ENCODE peak calls at places on chromosomes 3 and 15, in four cellular contexts. M, H, D and B are unnamed samples.

GRCh38 chr15:38130739-38131498 is 121.7 kb upstream of the SPRED1 start:
- DNase-seq in M (peak; percentile 93), H (peak; percentile 85), D (no peak), B (no peak)

GRCh38 chr3:44036850-44037249 is 204.8 kb upstream of the TOPAZ1 start:
- DNase-seq in M (no peak), H (no peak), D (no peak), B (no peak)

GRCh38 chr15:39833515-39833981 is 50.9 kb upstream of the FSIP1 start:
- DNase-seq in M (no peak), H (no peak), D (no peak), B (no peak)

GRCh38 chr3:139110072-139110830 is 65.6 kb upstream of the PRR23C start:
- DNase-seq in M (peak; percentile 47), H (no peak), D (no peak), B (no peak)

GRCh38 chr15:83446904-83447708 is at the start of gene SH3GL3:
- DNase-seq in M (peak; percentile 83), H (peak; percentile 63), D (peak; percentile 16), B (peak; percentile 48)

GRCh38 chr3:78728406-78729145 is 1039.2 kb downstream of the ROBO1 start:
- DNase-seq in M (peak; percentile 72), H (peak; percentile 77), D (no peak), B (no peak)

GRCh38 chr3:66401578-66402382 is 99.0 kb downstream of the LRIG1 start:
- DNase-seq in M (peak; percentile 53), H (no peak), D (no peak), B (no peak)

GRCh38 chr15:70069716-70070115 is 28.0 kb downstream of the TLE3 start:
- DNase-seq in M (no peak), H (no peak), D (no peak), B (no peak)

GRCh38 chr3:33433843-33434242 is 6.4 kb downstream of the UBP1 start:
- DNase-seq in M (no peak), H (no peak), D (no peak), B (no peak)

GRCh38 chr15:52527898-52528464 is 699 bp downstream of the MYO5A start:
- DNase-seq in M (no peak), H (peak; percentile 33), D (peak; percentile 47), B (no peak)

GRCh38 chr15:33096134-33096533 is 98.4 kb downstream of the FMN1 start:
- DNase-seq in M (no peak), H (no peak), D (no peak), B (no peak)

GRCh38 chr3:144175644-144176425 is 204.2 kb downstream of the DIPK2A start:
- DNase-seq in M (no peak), H (no peak), D (no peak), B (no peak)

GRCh38 chr15:80693682-80694623 is 1.2 kb upstream of the ABHD17C start:
- DNase-seq in M (no peak), H (no peak), D (no peak), B (no peak)

DNA sequence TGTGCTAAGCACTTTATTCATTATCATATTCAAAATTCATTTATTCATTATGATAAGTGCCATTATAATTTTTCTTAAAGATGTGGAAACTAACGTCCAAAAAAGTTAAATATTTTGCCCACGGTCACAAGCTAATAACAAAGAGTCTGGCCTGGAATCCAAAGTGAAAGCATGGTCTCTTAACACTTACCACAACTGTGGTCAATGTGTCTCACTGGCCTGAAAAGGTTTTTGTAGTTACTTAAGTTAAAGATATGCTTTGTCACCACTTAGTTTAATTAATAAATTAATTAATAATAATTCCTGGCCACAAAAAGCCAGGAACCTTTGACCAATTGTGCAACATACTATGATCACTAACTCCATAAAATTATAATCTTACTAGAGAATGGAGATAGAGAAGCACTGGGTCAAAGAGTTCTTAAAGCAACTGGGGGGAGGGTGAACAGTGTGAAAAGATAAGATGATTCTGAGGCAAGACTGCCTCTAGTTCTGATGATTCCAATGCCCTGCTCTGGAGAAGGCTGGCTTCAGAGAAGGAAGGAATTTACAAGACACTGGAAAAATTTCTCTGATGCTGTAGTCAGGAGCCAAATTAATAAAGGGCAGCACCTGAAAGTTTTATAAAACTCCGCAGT is 32.7 kb downstream of the NPTN start:
- DNase-seq in M (no peak), H (no peak), D (no peak), B (no peak)
- H3K4me1 ChIP-seq in M (peaks cover 83% of the 10 kb centered on the region), H (peaks cover 30% of the 10 kb centered on the region), D (peaks cover 15% of the 10 kb centered on the region), B (peaks cover 11% of the 10 kb centered on the region)

GRCh38 chr15:74428442-74428787 is 5.3 kb downstream of the SEMA7A start:
- DNase-seq in M (no peak), H (no peak), D (no peak), B (no peak)

GRCh38 chr15:74429784-74430141 is 4.0 kb downstream of the SEMA7A start:
- DNase-seq in M (no peak), H (no peak), D (no peak), B (no peak)

GRCh38 chr15:74428970-74429783 is 4.6 kb downstream of the SEMA7A start:
- DNase-seq in M (no peak), H (no peak), D (no peak), B (no peak)

GRCh38 chr15:74426404-74427281 is 7.1 kb downstream of the SEMA7A start:
- DNase-seq in M (no peak), H (no peak), D (no peak), B (no peak)

DNA sequence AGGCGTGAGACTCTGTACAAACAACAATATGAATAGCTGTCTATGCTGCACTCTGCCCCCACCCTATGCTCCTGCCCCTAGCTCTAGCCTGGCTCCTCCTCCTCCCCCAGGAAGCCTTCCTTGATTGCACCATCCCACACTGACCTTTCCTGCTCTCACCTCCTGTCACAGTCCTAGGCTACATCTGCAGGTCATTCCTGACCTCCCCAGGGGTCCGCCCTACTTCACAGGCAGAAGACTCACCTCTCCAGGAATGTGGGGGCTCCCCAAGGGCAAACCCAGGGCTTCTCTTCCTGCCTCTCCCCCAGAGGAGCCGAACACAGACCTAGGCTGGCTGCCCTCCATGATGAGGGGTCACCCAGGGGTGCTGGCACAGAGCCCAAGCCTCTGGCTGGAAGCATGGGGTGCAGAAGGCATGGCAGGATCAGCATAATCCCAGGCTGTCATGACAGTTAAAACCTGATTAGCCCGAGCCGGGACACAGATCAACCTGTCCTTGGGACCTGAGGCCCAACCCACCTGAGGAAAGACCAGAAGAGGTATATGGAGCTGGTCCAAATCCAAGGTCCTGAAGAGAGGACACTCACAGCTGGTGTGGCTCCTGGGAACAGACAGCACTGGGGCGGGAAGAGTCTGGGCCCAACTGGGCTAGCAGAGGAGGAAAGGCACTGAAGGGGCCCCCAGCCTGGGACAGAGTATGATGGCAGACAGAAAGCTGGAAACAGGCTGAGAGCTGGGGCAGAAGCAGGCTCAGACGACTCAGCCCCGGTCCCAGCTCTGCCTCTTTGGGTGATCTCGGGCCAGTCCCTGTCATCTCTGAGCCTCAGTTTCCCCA is 5.9 kb downstream of the SEMA7A start:
- DNase-seq in M (no peak), H (peak; percentile 47), D (no peak), B (no peak)
- H3K27ac ChIP-seq in M (no peak overlapping the region), H (no peak overlapping the region), D (no peak overlapping the region), B (no peak overlapping the region)

GRCh38 chr3:58215317-58216025 is 4.7 kb upstream of the DNASE1L3 start:
- DNase-seq in M (peak; percentile 25), H (no peak), D (no peak), B (no peak)

GRCh38 chr3:58216496-58217197 is 5.9 kb upstream of the DNASE1L3 start:
- DNase-seq in M (peak; percentile 13), H (no peak), D (no peak), B (no peak)

GRCh38 chr3:58214484-58215316 is 3.9 kb upstream of the DNASE1L3 start:
- DNase-seq in M (peak; percentile 55), H (no peak), D (no peak), B (no peak)

GRCh38 chr3:58218904-58219303 is 8.1 kb upstream of the DNASE1L3 start:
- DNase-seq in M (no peak), H (no peak), D (no peak), B (no peak)

DNA sequence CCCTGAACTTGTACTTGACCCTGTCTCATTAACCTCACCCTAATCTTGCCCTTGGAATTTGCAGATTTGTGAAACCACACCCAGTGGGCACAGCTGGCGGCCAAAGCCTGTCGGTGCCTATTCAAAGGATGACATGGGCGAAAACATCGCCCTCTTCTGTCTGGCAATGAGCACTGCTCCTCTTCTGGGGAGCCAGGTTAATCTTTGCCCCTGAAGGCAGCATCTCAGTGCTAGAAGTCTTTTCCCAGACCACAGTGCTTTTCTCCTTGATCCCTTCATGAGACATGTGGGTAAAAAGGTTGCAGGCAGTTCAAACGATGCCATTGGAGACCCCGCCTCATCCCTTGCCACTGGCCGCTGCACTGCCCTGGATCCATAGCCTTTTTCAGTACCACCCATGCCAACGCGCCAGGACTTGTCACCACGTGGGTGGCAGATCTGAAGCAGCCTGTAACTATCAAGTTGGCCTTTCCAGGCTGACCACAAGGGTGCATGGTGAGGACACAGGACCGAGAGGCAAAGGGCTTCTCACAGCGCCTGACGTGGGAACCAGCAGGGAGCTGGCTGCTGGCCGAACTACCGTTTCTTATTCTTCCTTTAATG is 6.5 kb upstream of the DNASE1L3 start:
- DNase-seq in M (peak; percentile 84), H (peak; percentile 61), D (peak; percentile 31), B (no peak)
- H3K4me3 ChIP-seq in M (no peak overlapping the region), H (no peak overlapping the region), D (no peak overlapping the region), B (no peak overlapping the region)

DNA sequence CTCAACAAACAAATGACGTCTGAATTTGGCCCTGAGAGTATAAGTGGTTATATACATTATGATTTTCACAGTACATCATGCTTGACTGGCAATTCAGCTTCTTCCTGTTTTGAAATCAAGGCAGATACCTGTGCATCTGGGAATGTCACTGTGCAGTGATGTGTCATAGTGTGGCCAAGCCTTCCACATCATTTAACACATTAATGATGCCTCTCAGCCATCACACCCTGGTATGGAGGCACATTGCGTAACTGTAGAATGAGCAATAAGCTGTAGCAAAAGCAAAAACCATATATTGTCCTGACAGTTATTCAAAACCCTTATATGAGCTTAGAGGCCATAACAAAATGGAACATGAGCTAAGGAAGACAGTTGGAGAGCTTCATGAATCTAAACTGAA is 246.0 kb downstream of the EPHA3 start:
- DNase-seq in M (no peak), H (no peak), D (no peak), B (no peak)
- H3K4me1 ChIP-seq in M (no peaks in the 10 kb centered on the region), H (no peaks in the 10 kb centered on the region), D (no peaks in the 10 kb centered on the region), B (no peaks in the 10 kb centered on the region)

DNA sequence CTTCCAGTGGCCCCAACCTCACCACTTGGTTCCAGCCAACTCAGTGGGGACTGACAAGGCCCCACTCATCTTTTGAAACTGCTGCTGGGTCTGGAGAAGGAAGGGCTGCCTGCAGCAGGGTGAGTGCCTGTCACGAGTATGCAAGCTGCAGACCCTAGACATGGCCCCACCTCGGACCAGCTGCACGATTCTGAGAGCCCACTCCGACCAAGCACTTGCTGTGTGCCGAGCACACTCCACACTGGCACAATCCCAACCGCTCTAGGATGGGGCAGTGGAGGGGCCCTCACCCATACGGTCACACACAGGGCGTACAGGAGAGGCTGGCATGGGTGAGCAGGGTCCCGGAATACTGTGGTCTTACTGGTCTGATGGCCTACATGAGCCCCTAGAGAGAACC is 8.0 kb upstream of the PLXND1 start:
- DNase-seq in M (no peak), H (no peak), D (no peak), B (no peak)
- H3K27ac ChIP-seq in M (peak overlapping the region; percentile 7), H (no peak overlapping the region), D (no peak overlapping the region), B (no peak overlapping the region)

GRCh38 chr3:55801676-55802075 is 314.6 kb upstream of the WNT5A start:
- DNase-seq in M (no peak), H (no peak), D (no peak), B (no peak)

GRCh38 chr3:55804170-55805095 is 317.3 kb upstream of the WNT5A start:
- DNase-seq in M (no peak), H (no peak), D (no peak), B (no peak)

GRCh38 chr3:55807210-55807609 is 320.1 kb upstream of the WNT5A start:
- DNase-seq in M (no peak), H (no peak), D (no peak), B (no peak)

GRCh38 chr3:55802816-55803215 is 315.7 kb upstream of the WNT5A start:
- DNase-seq in M (no peak), H (no peak), D (no peak), B (no peak)

GRCh38 chr3:55805169-55805568 is 318.1 kb upstream of the WNT5A start:
- DNase-seq in M (no peak), H (no peak), D (no peak), B (no peak)
- H3K4me3 ChIP-seq in M (no peak overlapping the region), H (no peak overlapping the region), D (no peak overlapping the region), B (no peak overlapping the region)